ENCODE peak calls at places on chromosome 4, in seven cellular contexts. Q is fibroblast of pulmonary artery, P is endothelial cell of umbilical vein, U is left lung, M is right atrium auricular region, S is GM12878, T is H9. Z is an unnamed sample.

GRCh38 chr4:102139932-102140331 is 205.3 kb downstream of the SLC39A8 start:
- DNase-seq in M (no peak), U (no peak), T (no peak), P (peak), Q (peak), S (no peak), Z (no peak)

GRCh38 chr4:5082381-5082780 is 31.1 kb downstream of the STK32B start:
- DNase-seq in M (no peak), P (peak), U (no peak), Q (no peak), T (no peak), S (no peak), Z (no peak)

GRCh38 chr4:169723207-169723606 is 34.5 kb downstream of the HPF1 start:
- DNase-seq in Q (peak), M (no peak), U (no peak), P (peak), T (no peak), S (no peak), Z (no peak)

GRCh38 chr4:81470456-81471327 is 1.0 kb downstream of the RASGEF1B start:
- DNase-seq in M (peak), S (no peak), Q (peak), P (peak), T (peak), U (peak), Z (peak)

GRCh38 chr4:83890816-83891215 is 354.9 kb downstream of the GPAT3 start:
- DNase-seq in T (no peak), P (no peak), M (no peak), U (no peak), S (no peak), Q (no peak), Z (no peak)

GRCh38 chr4:187108846-187109245 is 385.2 kb upstream of the FAT1 start:
- DNase-seq in T (no peak), S (no peak), Q (no peak), M (no peak), P (no peak), U (no peak), Z (no peak)

GRCh38 chr4:8324640-8325239 is 55.2 kb downstream of the HTRA3 start:
- DNase-seq in S (no peak), T (no peak), Q (no peak), U (no peak), P (no peak), M (peak), Z (no peak)

GRCh38 chr4:15755321-15755750 is 22.8 kb upstream of the CD38 start:
- DNase-seq in U (no peak), S (no peak), T (no peak), Q (peak), P (peak), M (no peak), Z (no peak)

GRCh38 chr4:99564921-99565320 is 1.1 kb upstream of the TRMT10A start:
- DNase-seq in P (no peak), S (no peak), U (no peak), Q (no peak), T (no peak), M (no peak), Z (no peak)

GRCh38 chr4:76984788-76985211 is 35.2 kb downstream of the SEPTIN11 start:
- DNase-seq in Q (peak), U (peak), P (peak), M (peak), S (no peak), T (no peak), Z (no peak)

GRCh38 chr4:177441061-177441802 is 1.0 kb downstream of the AGA start:
- DNase-seq in M (no peak), Q (peak), P (no peak), T (no peak), U (no peak), S (peak), Z (no peak)

GRCh38 chr4:146381263-146381872 is 140.4 kb downstream of the SLC10A7 start:
- DNase-seq in U (no peak), T (no peak), Q (no peak), P (peak), S (no peak), M (no peak), Z (no peak)

GRCh38 chr4:9921326-9921725 is 100.0 kb downstream of the SLC2A9 start:
- DNase-seq in Q (no peak), P (no peak), M (no peak), U (no peak), S (no peak), T (peak), Z (no peak)

DNA sequence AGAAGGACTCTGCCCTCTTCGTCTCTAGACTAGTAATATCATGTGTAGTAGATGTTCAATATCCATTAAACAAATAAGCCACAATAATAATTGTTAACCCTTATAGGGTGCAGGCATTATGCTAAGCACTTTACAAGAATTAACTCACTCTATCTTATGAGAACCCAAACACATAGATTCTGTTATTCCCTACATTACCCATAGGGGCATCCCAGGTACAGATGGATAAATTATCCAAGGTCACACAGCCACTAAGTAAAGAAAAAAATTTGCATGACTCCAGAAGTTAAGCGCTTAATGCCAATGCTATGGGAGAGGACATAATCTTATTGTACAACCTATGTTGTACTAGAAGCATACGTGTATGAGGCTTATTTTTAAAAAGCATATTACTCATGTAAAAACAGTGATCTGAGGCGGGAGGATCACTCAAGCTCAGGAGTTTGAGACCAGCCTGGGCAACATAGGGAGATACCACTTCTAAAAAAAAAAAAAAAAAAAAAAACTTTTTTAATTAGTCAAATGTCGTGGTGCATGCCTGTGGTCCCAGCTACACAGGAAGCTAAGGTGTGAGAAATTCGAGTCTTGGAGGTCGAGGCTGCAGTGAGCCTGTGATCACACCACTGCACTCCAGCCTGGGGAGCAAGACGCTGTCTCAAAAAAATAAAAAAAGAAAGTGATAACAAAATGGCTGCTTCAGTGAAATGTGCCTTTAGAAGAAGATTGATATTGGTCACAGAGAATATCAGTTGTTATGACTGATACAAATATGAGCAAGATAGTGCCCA is 13.6 kb downstream of the LDB2 start:
- DNase-seq in T (no peak), M (no peak), S (no peak), Q (no peak), P (no peak), U (no peak), Z (no peak)
- TF ChIP-seq CTCF in T (peak), M (no peak), S (no peak), Q (no peak), P (no peak), U (no peak), Z (peak)

DNA sequence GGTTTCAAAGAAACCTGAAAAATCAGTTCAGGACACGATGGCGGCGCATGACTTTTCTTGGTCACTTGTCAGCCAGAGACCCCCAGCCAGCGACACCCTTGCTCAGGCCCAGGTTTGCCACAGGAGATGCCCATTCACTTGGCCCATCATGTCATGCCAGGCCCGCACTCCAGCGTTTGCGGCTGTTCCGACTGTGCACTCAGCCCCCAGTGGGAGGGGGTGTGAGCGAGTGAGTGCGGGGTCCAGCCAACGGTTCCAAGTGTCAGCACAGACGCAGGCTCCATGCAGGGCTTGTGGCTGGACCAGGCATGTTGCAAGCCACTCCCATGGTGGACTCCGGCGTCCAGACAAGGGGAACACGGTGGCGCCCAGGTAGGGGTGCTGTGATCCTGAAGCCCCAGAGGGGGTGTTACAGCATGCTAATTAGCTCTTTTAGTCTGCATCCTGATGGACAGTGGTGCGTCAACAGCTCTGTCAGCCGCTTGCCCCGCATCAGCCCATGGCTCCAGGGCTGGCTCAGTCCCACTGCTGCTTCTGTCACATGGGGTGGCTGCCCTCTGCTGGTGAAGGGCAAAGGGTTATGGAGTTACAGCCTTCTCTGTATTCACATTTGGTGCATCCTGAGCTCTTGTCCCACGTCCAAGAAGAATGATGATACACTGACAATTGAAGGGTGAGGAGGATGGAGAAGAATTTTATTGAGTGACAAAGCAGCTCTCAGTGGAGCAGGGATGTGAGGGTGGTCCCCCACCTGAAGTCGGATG is 3.7 kb upstream of the MAEA start:
- DNase-seq in M (no peak), P (no peak), Q (peak), S (no peak), U (no peak), T (peak), Z (no peak)
- TF ChIP-seq CTCF in M (no peak), P (no peak), Q (no peak), S (peak), U (no peak), T (peak), Z (no peak)

DNA sequence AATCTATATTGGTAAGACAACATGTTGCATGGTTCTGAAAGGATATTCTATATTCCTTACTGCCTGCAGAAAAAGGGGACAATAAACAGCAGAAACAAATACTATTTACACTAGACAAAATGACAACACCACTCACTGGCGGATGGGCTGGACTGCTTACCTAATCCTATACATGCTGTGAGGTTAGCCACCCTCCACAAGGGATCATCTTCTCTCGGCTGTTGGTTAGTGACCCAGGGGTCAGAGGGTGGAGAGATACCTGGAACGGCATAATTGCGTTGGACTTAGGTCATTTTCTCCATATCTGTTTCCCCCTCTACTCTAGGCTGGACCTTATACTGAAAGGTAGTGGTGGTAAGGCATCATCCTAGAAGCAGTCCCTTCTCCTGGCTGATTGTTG is 286.9 kb upstream of the UGT8 start:
- DNase-seq in U (no peak), M (no peak), P (no peak), S (no peak), T (no peak), Q (no peak), Z (no peak)
- TF ChIP-seq CTCF in U (no peak), M (no peak), P (no peak), S (no peak), T (no peak), Q (no peak), Z (no peak)

GRCh38 chr4:154911097-154911496 is 130.0 kb downstream of the RBM46 start:
- DNase-seq in U (no peak), S (no peak), P (no peak), M (no peak), T (peak), Q (peak), Z (no peak)
- TF ChIP-seq CTCF in U (no peak), S (no peak), P (no peak), M (no peak), T (peak), Q (peak), Z (no peak)

GRCh38 chr4:95638920-95639501 is 90.2 kb upstream of the UNC5C start:
- DNase-seq in T (no peak), M (no peak), U (no peak), Q (peak), P (no peak), S (no peak), Z (no peak)

GRCh38 chr4:95640337-95640736 is 91.6 kb upstream of the UNC5C start:
- DNase-seq in T (no peak), U (no peak), Q (no peak), S (no peak), M (no peak), P (no peak), Z (no peak)

GRCh38 chr4:95636061-95636460 is 87.3 kb upstream of the UNC5C start:
- DNase-seq in P (no peak), S (no peak), T (no peak), M (no peak), Q (no peak), U (no peak), Z (no peak)

GRCh38 chr4:95641571-95641970 is 92.8 kb upstream of the UNC5C start:
- DNase-seq in Q (no peak), S (no peak), T (no peak), P (no peak), M (no peak), U (no peak), Z (no peak)

GRCh38 chr4:95637047-95637600 is 88.4 kb upstream of the UNC5C start:
- DNase-seq in T (peak), M (no peak), U (no peak), Q (peak), P (peak), S (no peak), Z (peak)
- TF ChIP-seq CTCF in T (peak), M (no peak), U (no peak), Q (peak), P (peak), S (no peak), Z (peak)